ENCODE peak calls at places on chromosomes 16 and 17, in five cellular contexts. T is left ventricle myocardium superior; P is GM12892; C is activated CD4-positive, alpha-beta T cell treated with anti-CD3 and anti-CD28 coated beads, Interleukin-2, amount 50 U/mL, for 1 hour; B is thoracic aorta. M is an unnamed sample.

GRCh38 chr17:29918922-29919856 is 10.8 kb downstream of the SSH2 start:
- DNase-seq in T (no peak), P (no peak), C (no peak), B (no peak), M (no peak)

GRCh38 chr17:15436399-15437369 is 30.7 kb downstream of the CDRT4 start:
- DNase-seq in T (peak), P (no peak), C (no peak), B (no peak), M (no peak)

GRCh38 chr17:78291944-78292910 is 60.8 kb downstream of the TMEM235 start:
- DNase-seq in T (peak), P (no peak), C (no peak), B (no peak), M (no peak)

GRCh38 chr16:82379601-82380000 is 209.6 kb upstream of the MPHOSPH6 start:
- DNase-seq in T (no peak), P (no peak), C (no peak), B (no peak), M (no peak)

GRCh38 chr16:21184834-21185233 is 26.4 kb downstream of the LDAF1 start:
- DNase-seq in T (no peak), P (no peak), C (no peak), B (no peak), M (no peak)

GRCh38 chr17:42333053-42333452 is 44.8 kb downstream of the STAT5A start:
- DNase-seq in T (no peak), P (no peak), C (no peak), B (no peak), M (no peak)

GRCh38 chr16:10428433-10429168 is 42.7 kb downstream of the ATF7IP2 start:
- DNase-seq in T (no peak), P (no peak), C (no peak), B (no peak), M (no peak)

GRCh38 chr17:29764748-29765147 is 142.0 kb upstream of the CORO6 start:
- DNase-seq in T (no peak), P (no peak), C (no peak), B (no peak), M (no peak)

GRCh38 chr17:45171338-45172231 is 9.9 kb downstream of the HEXIM2 start:
- DNase-seq in T (no peak), P (no peak), C (no peak), B (no peak), M (no peak)

GRCh38 chr16:74749291-74750055 is 25.1 kb downstream of the FA2H start:
- DNase-seq in T (no peak), P (no peak), C (no peak), B (no peak), M (no peak)

GRCh38 chr16:29644973-29645698 is 17.9 kb upstream of the SPN start:
- DNase-seq in T (no peak), P (no peak), C (no peak), B (no peak), M (no peak)

GRCh38 chr17:59963738-59964454 is 644 bp downstream of the RNFT1 start:
- DNase-seq in T (peak), P (peak), C (peak), B (no peak), M (peak)

GRCh38 chr16:27237229-27238015 is 31.1 kb downstream of the NSMCE1 start:
- DNase-seq in T (no peak), P (no peak), C (peak), B (no peak), M (peak)

GRCh38 chr17:56697190-56697589 is 103.7 kb downstream of the NOG start:
- DNase-seq in T (no peak), P (no peak), C (no peak), B (no peak), M (no peak)

GRCh38 chr17:49020609-49021008 is 23.4 kb downstream of the IGF2BP1 start:
- DNase-seq in T (no peak), P (no peak), C (no peak), B (no peak), M (no peak)